ENCODE peak calls at places on chromosomes 5 and 9, in six cellular contexts. U is psoas muscle, J is kidney, X is heart left ventricle, S is prostate gland, I is uterus. F is an unnamed sample.

GRCh38 chr9:1005043-1005667 is 28.7 kb downstream of the DMRT3 start:
- DNase-seq in I (no peak), S (no peak), J (no peak), X (no peak), U (no peak), F (no peak)

GRCh38 chr9:137201205-137201868 is 796 bp upstream of the TPRN start:
- DNase-seq in U (no peak), J (no peak), I (no peak), S (no peak), X (no peak), F (no peak)

GRCh38 chr5:13606051-13606450 is 338.4 kb downstream of the DNAH5 start:
- DNase-seq in J (no peak), X (no peak), U (no peak), I (no peak), S (no peak), F (no peak)

GRCh38 chr5:6905423-6905822 is 192.2 kb downstream of the TENT4A start:
- DNase-seq in S (no peak), U (peak; percentile 66), I (no peak), X (peak; percentile 28), J (no peak), F (peak; percentile 33)

GRCh38 chr9:102652471-102652870 is 342.7 kb upstream of the CYLC2 start:
- DNase-seq in U (no peak), J (no peak), X (no peak), S (no peak), I (no peak), F (no peak)

GRCh38 chr9:107487521-107488399 is 1.8 kb downstream of the KLF4 start:
- DNase-seq in X (peak; percentile 43), S (peak; percentile 61), I (peak; percentile 48), J (peak; percentile 87), U (peak; percentile 72), F (peak; percentile 45)

GRCh38 chr9:214488-215448 is at the start of gene DOCK8:
- DNase-seq in I (peak; percentile 22), S (peak; percentile 55), J (peak; percentile 84), X (peak; percentile 65), U (peak; percentile 81), F (peak; percentile 68)

GRCh38 chr9:134879664-134880483 is 736 bp upstream of the FCN2 start:
- DNase-seq in I (no peak), S (no peak), U (no peak), X (no peak), J (no peak), F (no peak)

GRCh38 chr9:78014776-78015175 is 16.8 kb downstream of the GNAQ start:
- DNase-seq in S (no peak), I (no peak), U (no peak), X (no peak), J (no peak), F (no peak)

GRCh38 chr5:156411131-156411727 is 84.3 kb downstream of the SGCD start:
- DNase-seq in J (no peak), S (no peak), X (no peak), I (peak; percentile 26), U (no peak), F (no peak)

GRCh38 chr9:23587433-23587832 is 238.6 kb downstream of the ELAVL2 start:
- DNase-seq in U (peak; percentile 86), I (peak; percentile 17), S (peak; percentile 36), J (peak; percentile 67), X (peak; percentile 86), F (peak; percentile 86)

GRCh38 chr9:85377751-85378289 is 363.9 kb downstream of the AGTPBP1 start:
- DNase-seq in U (no peak), J (no peak), S (no peak), I (no peak), X (no peak), F (no peak)

GRCh38 chr9:113737414-113738271 is 138.5 kb upstream of the ZNF618 start:
- DNase-seq in I (peak; percentile 23), J (no peak), X (peak; percentile 38), S (peak; percentile 52), U (no peak), F (no peak)

DNA sequence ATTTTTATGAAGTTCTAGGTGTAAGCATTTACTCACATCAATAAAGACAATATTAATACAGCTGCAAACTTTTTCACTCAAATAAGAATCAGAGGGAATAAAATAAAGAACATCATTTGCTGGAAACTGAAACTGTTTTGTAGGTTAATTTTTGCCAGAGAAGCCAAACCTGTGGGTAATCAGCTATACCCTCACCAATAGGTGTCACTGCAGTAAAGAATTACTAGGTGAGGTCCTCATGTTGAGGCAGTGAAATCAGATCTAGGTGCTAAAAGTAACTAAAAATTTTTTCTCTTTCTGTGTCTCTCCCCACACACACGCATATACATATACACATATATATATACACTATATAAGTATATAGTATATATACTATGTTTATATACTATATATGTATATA is 1016.3 kb upstream of the SEMA6A start:
- DNase-seq in J (no peak), I (no peak), U (no peak), X (no peak), S (no peak), F (no peak)
- TF ChIP-seq CTCF in J (peak; percentile 26), I (no peak), U (peak; percentile 5), X (peak; percentile 39), S (no peak), F (peak; percentile 59)

GRCh38 chr5:180365829-180366228 is 12.7 kb upstream of the GFPT2 start:
- DNase-seq in J (no peak), I (no peak), X (no peak), U (no peak), S (no peak), F (no peak)
- H3K27ac ChIP-seq in J (no peak overlapping the region), I (no peak overlapping the region), X (no peak overlapping the region), U (no peak overlapping the region), S (no peak overlapping the region), F (no peak overlapping the region)

DNA sequence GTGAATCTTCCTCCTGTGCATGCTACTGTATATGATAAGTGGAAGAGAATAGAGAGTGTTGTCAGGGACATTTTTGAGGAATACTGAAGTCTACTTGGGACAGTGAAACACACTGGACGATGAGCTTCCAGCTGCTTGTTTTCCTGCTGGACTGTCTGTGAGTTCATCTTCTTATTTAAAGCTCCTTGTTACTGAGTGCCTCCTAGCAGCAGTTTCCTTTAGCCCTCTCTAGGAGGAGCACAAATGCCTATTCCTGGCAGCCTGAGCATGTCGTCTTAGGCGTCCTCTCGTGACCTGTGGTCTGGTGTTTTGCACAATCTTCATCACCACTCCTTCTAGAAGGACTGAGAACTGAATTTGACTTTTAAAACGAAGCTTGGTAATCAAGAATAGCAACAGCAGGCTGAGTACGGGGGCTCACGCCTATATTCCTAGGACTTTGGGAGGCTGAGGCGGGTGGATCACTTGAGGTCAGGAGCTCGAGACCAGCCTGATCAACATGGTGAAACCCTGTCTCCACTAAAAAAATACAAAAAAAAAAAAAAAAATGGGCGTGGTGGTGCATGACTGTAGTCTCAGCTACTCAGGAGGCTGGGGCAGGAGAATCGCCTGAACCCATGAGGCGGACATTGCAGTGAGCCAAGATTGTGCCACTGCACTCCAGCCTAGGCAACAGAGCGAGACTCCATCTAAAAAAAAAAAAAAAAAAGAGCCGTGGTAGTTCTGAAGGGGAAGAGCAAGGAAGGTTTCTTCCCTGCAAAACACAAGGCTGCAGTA is 44.0 kb downstream of the ANKRD33B start:
- DNase-seq in I (peak; percentile 45), X (peak; percentile 57), U (peak; percentile 64), J (no peak), S (no peak), F (peak; percentile 45)
- TF ChIP-seq CTCF in I (peak; percentile 18), X (no peak), U (no peak), J (peak; percentile 25), S (no peak), F (peak; percentile 32)

DNA sequence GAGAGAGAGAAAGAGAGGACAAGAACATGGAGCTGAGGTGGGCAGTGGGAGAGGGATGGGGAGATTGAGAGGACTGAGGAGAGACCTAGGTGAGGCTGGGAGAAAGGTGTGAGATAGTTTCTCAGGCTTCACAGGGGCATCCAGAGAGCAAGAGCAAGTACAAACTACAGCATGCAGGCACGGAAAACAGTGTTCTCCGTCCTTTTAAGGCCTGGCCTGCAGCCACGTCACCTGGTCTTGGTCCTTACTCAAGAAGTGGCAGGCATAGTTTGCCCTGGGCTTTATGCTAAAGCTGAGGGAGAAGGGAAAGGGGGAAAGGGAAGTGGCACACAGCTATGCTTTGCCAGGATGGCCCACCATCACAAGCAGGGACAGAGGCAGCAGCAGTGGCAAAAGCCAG is 65.7 kb downstream of the SIL1 start:
- DNase-seq in S (peak; percentile 53), J (no peak), I (no peak), X (no peak), U (no peak), F (no peak)
- H3K27ac ChIP-seq in S (peak overlapping the region; percentile 71), J (peak overlapping the region; percentile 37), I (peak overlapping the region; percentile 91), X (peak overlapping the region; percentile 89), U (peak overlapping the region; percentile 75), F (peak overlapping the region; percentile 91)

GRCh38 chr5:137856916-137857862 is 10.5 kb upstream of the MYOT start:
- DNase-seq in X (no peak), S (no peak), U (peak; percentile 54), I (no peak), J (no peak), F (no peak)
- TF ChIP-seq CTCF in X (no peak), S (no peak), U (no peak), I (no peak), J (no peak), F (no peak)

GRCh38 chr9:15525958-15526357 is 15.2 kb upstream of the PSIP1 start:
- DNase-seq in X (no peak), S (no peak), I (no peak), U (no peak), J (no peak), F (no peak)

GRCh38 chr9:15524845-15525455 is 14.2 kb upstream of the PSIP1 start:
- DNase-seq in S (no peak), U (no peak), J (no peak), X (no peak), I (no peak), F (no peak)

GRCh38 chr9:15531380-15531779 is 20.6 kb upstream of the PSIP1 start:
- DNase-seq in S (no peak), J (no peak), X (no peak), I (no peak), U (no peak), F (no peak)

DNA sequence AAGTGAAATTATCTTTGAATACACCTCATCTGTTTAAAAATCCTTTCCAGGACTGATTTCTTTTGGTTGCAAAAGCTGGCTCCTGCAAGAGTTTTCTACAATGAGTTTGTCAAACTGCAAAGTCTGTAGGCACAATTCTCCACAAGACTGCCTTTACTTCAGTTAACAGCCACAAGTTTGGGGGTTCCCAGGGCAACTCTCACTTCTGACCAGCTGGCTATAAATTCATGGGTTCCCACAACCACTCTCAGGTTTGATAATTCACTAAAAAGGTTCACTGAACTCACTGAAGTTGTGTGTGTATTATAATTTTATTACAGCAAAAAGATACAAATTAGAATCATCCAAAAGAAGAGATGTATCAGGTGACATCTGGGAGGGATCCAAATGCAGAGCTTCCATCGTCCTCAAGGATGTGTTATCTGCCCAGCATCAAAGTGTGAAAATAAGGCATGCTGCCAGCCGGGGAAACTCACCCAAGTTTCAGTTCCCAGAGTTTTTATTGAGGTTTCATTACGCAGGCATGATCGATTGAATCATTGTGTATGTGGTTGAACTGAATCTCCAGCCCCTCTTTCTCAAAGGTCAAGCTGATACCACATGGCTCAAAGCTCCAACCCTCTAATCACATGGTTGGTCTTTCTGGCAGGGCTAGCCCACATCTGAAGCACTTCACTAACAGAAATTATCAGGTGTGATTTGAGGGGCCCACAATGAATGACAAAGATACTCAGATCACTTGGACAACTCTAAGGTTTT is 19.0 kb upstream of the PSIP1 start:
- DNase-seq in I (no peak), J (no peak), S (no peak), U (no peak), X (no peak), F (no peak)
- H3K27ac ChIP-seq in I (no peak overlapping the region), J (no peak overlapping the region), S (no peak overlapping the region), U (no peak overlapping the region), X (no peak overlapping the region), F (no peak overlapping the region)

GRCh38 chr9:133103987-133104505 is 17.0 kb downstream of the RALGDS start:
- DNase-seq in S (no peak), X (no peak), I (peak; percentile 14), J (peak; percentile 68), U (peak; percentile 49), F (no peak)
- TF ChIP-seq CTCF in S (no peak), X (no peak), I (no peak), J (no peak), U (no peak), F (no peak)